ENCODE peak calls at places on chromosomes 13 and 19, in ten cellular contexts. J, V, H, Y, R, B, T, L, A and C are unnamed samples.

GRCh38 chr13:50133277-50133953 is 118.2 kb downstream of the KCNRG start:
- DNase-seq in J (no peak), V (no peak), H (no peak), Y (no peak), R (no peak), B (peak), T (no peak), L (no peak), A (no peak), C (no peak)

GRCh38 chr13:74270018-74270417 is 135.8 kb upstream of the KLF12 start:
- DNase-seq in J (no peak), V (no peak), H (no peak), Y (no peak), R (no peak), B (no peak), T (no peak), L (no peak), A (no peak), C (no peak)

GRCh38 chr13:46288570-46289259 is 77.0 kb downstream of the LRRC63 start:
- DNase-seq in J (no peak), V (peak), H (no peak), Y (peak), R (peak), B (no peak), T (no peak), L (no peak), A (peak), C (peak)

GRCh38 chr13:102726430-102726829 is 31.6 kb upstream of the METTL21C start:
- DNase-seq in J (no peak), V (peak), H (no peak), Y (no peak), R (no peak), B (no peak), T (no peak), L (no peak), A (no peak), C (no peak)

GRCh38 chr19:11197291-11198174 is at the start of gene KANK2:
- DNase-seq in J (peak), V (peak), H (peak), Y (peak), R (peak), B (peak), T (peak), L (peak), A (peak), C (peak)

GRCh38 chr13:96229356-96229755 is 139.4 kb downstream of the HS6ST3 start:
- DNase-seq in J (no peak), V (peak), H (no peak), Y (no peak), R (peak), B (no peak), T (no peak), L (no peak), A (no peak), C (no peak)

GRCh38 chr19:1408300-1409203 is 1.2 kb downstream of the DAZAP1 start:
- DNase-seq in J (peak), V (peak), H (no peak), Y (peak), R (no peak), B (peak), T (no peak), L (peak), A (peak), C (no peak)

GRCh38 chr19:56748443-56748842 is 76.9 kb upstream of the ZNF835 start:
- DNase-seq in J (no peak), V (no peak), H (no peak), Y (no peak), R (no peak), B (no peak), T (peak), L (no peak), A (no peak), C (peak)

GRCh38 chr13:95862401-95862800 is 185.5 kb downstream of the DNAJC3 start:
- DNase-seq in J (no peak), V (no peak), H (no peak), Y (no peak), R (no peak), B (no peak), T (no peak), L (no peak), A (no peak), C (no peak)

GRCh38 chr13:92775631-92776030 is 451.0 kb upstream of the GPC6 start:
- DNase-seq in J (no peak), V (no peak), H (no peak), Y (no peak), R (no peak), B (no peak), T (no peak), L (no peak), A (no peak), C (no peak)

GRCh38 chr13:29975287-29975686 is 124.9 kb upstream of the UBL3 start:
- DNase-seq in J (no peak), V (no peak), H (no peak), Y (no peak), R (no peak), B (no peak), T (no peak), L (no peak), A (no peak), C (no peak)

GRCh38 chr13:28492527-28493367 is 2.2 kb downstream of the FLT1 start:
- DNase-seq in J (no peak), V (no peak), H (no peak), Y (no peak), R (no peak), B (no peak), T (no peak), L (peak), A (no peak), C (no peak)

GRCh38 chr19:47379398-47379938 is 30.4 kb downstream of the DHX34 start:
- DNase-seq in J (no peak), V (no peak), H (no peak), Y (no peak), R (no peak), B (peak), T (peak), L (no peak), A (no peak), C (peak)

GRCh38 chr19:9885077-9885552 is 50.0 kb downstream of the PIN1 start:
- DNase-seq in J (peak), V (peak), H (no peak), Y (peak), R (no peak), B (peak), T (peak), L (no peak), A (no peak), C (peak)

GRCh38 chr13:50081106-50081898 is 66.1 kb downstream of the KCNRG start:
- DNase-seq in J (peak), V (peak), H (no peak), Y (no peak), R (peak), B (peak), T (peak), L (peak), A (peak), C (no peak)

GRCh38 chr19:7506385-7507328 is 9.2 kb upstream of the ZNF358 start:
- DNase-seq in J (peak), V (peak), H (no peak), Y (peak), R (peak), B (peak), T (peak), L (peak), A (peak), C (peak)

GRCh38 chr13:20188649-20189553 is 3.8 kb downstream of the GJB2 start:
- DNase-seq in J (no peak), V (peak), H (no peak), Y (no peak), R (no peak), B (no peak), T (no peak), L (no peak), A (no peak), C (no peak)

GRCh38 chr13:87999791-88000190 is 328.6 kb downstream of the SLITRK5 start:
- DNase-seq in J (no peak), V (no peak), H (no peak), Y (no peak), R (no peak), B (no peak), T (no peak), L (no peak), A (no peak), C (no peak)

GRCh38 chr19:4916292-4917082 is 7.2 kb downstream of the UHRF1 start:
- DNase-seq in J (no peak), V (peak), H (no peak), Y (no peak), R (no peak), B (no peak), T (no peak), L (no peak), A (peak), C (no peak)

GRCh38 chr19:46704379-46705076 is 12.4 kb downstream of the PRKD2 start:
- DNase-seq in J (peak), V (peak), H (no peak), Y (no peak), R (peak), B (peak), T (peak), L (peak), A (peak), C (no peak)

GRCh38 chr19:40797166-40797962 is 1.6 kb upstream of the EGLN2 start:
- DNase-seq in J (no peak), V (no peak), H (no peak), Y (no peak), R (no peak), B (no peak), T (no peak), L (no peak), A (no peak), C (no peak)

GRCh38 chr13:105139380-105140285 is 1395.8 kb downstream of the EFNB2 start:
- DNase-seq in J (peak), V (peak), H (no peak), Y (peak), R (peak), B (peak), T (peak), L (peak), A (peak), C (peak)

GRCh38 chr19:50513746-50514345 is at the start of gene ASPDH:
- DNase-seq in J (no peak), V (no peak), H (no peak), Y (no peak), R (no peak), B (no peak), T (peak), L (no peak), A (no peak), C (no peak)

GRCh38 chr19:4064551-4065260 is 2.0 kb downstream of the ZBTB7A start:
- DNase-seq in J (peak), V (peak), H (no peak), Y (peak), R (peak), B (peak), T (peak), L (no peak), A (peak), C (peak)

GRCh38 chr19:16461630-16462051 is 10.1 kb downstream of the EPS15L1 start:
- DNase-seq in J (peak), V (no peak), H (no peak), Y (no peak), R (no peak), B (peak), T (no peak), L (no peak), A (no peak), C (no peak)

GRCh38 chr19:34300962-34301361 is 46.6 kb downstream of the GARRE1 start:
- DNase-seq in J (no peak), V (peak), H (no peak), Y (no peak), R (no peak), B (no peak), T (no peak), L (no peak), A (no peak), C (no peak)

GRCh38 chr13:101425623-101426022 is 9.3 kb upstream of the NALCN start:
- DNase-seq in J (no peak), V (no peak), H (no peak), Y (no peak), R (no peak), B (no peak), T (no peak), L (no peak), A (no peak), C (no peak)

GRCh38 chr13:25153736-25154135 is 18.4 kb downstream of the AMER2 start:
- DNase-seq in J (no peak), V (no peak), H (no peak), Y (no peak), R (no peak), B (no peak), T (peak), L (no peak), A (no peak), C (peak)

GRCh38 chr19:811511-812048 is 10.2 kb downstream of the PLPPR3 start:
- DNase-seq in J (no peak), V (no peak), H (no peak), Y (no peak), R (no peak), B (no peak), T (no peak), L (no peak), A (no peak), C (no peak)